ENCODE peak calls at places on chromosomes 7 and 10, in six cellular contexts. One of them, this sample, is unnamed.

GRCh38 chr7:25849361-25850184 is 302.4 kb upstream of the NFE2L3 start:
- DNase-seq in IMR-90: peak; percentile 91
- DNase-seq in spleen: no peak
- DNase-seq in heart left ventricle: peak; percentile 54
- DNase-seq in A549: peak; percentile 26
- DNase-seq in right lobe of liver: no peak
- DNase-seq in this sample: no peak

GRCh38 chr7:128974241-128974934 is 36.7 kb downstream of the IRF5 start:
- DNase-seq in IMR-90: peak; percentile 45
- DNase-seq in spleen: no peak
- DNase-seq in heart left ventricle: no peak
- DNase-seq in A549: no peak
- DNase-seq in right lobe of liver: no peak
- DNase-seq in this sample: no peak

GRCh38 chr7:107584716-107585115 is 4.7 kb downstream of the BCAP29 start:
- DNase-seq in IMR-90: no peak
- DNase-seq in spleen: no peak
- DNase-seq in heart left ventricle: no peak
- DNase-seq in A549: no peak
- DNase-seq in right lobe of liver: no peak
- DNase-seq in this sample: no peak

GRCh38 chr7:7609330-7609729 is 31.2 kb upstream of the UMAD1 start:
- DNase-seq in IMR-90: no peak
- DNase-seq in spleen: no peak
- DNase-seq in heart left ventricle: no peak
- DNase-seq in A549: no peak
- DNase-seq in right lobe of liver: no peak
- DNase-seq in this sample: no peak

GRCh38 chr10:24390746-24391145 is 181.8 kb downstream of the KIAA1217 start:
- DNase-seq in IMR-90: peak; percentile 25
- DNase-seq in spleen: no peak
- DNase-seq in heart left ventricle: no peak
- DNase-seq in A549: no peak
- DNase-seq in right lobe of liver: no peak
- DNase-seq in this sample: no peak

GRCh38 chr10:119304541-119304940 is 97.2 kb downstream of the GRK5 start:
- DNase-seq in IMR-90: no peak
- DNase-seq in spleen: no peak
- DNase-seq in heart left ventricle: no peak
- DNase-seq in A549: no peak
- DNase-seq in right lobe of liver: no peak
- DNase-seq in this sample: no peak

GRCh38 chr7:48875300-48875916 is 48.9 kb upstream of the CDC14C start:
- DNase-seq in IMR-90: no peak
- DNase-seq in spleen: no peak
- DNase-seq in heart left ventricle: peak; percentile 42
- DNase-seq in A549: no peak
- DNase-seq in right lobe of liver: peak; percentile 44
- DNase-seq in this sample: no peak

GRCh38 chr10:50552771-50553535 is 70.8 kb downstream of the SGMS1 start:
- DNase-seq in IMR-90: peak; percentile 36
- DNase-seq in spleen: no peak
- DNase-seq in heart left ventricle: no peak
- DNase-seq in A549: no peak
- DNase-seq in right lobe of liver: no peak
- DNase-seq in this sample: no peak

GRCh38 chr10:14384096-14384730 is 53.5 kb upstream of the FRMD4A start:
- DNase-seq in IMR-90: peak; percentile 20
- DNase-seq in spleen: no peak
- DNase-seq in heart left ventricle: no peak
- DNase-seq in A549: no peak
- DNase-seq in right lobe of liver: no peak
- DNase-seq in this sample: no peak

GRCh38 chr10:10038358-10038757 is 979.3 kb upstream of the CELF2 start:
- DNase-seq in IMR-90: peak; percentile 30
- DNase-seq in spleen: no peak
- DNase-seq in heart left ventricle: no peak
- DNase-seq in A549: no peak
- DNase-seq in right lobe of liver: no peak
- DNase-seq in this sample: no peak

GRCh38 chr7:10237306-10237705 is 736.4 kb upstream of the PHF14 start:
- DNase-seq in IMR-90: no peak
- DNase-seq in spleen: no peak
- DNase-seq in heart left ventricle: peak; percentile 55
- DNase-seq in A549: no peak
- DNase-seq in right lobe of liver: no peak
- DNase-seq in this sample: no peak

GRCh38 chr7:13336227-13336626 is 648.8 kb downstream of the ARL4A start:
- DNase-seq in IMR-90: peak; percentile 29
- DNase-seq in spleen: no peak
- DNase-seq in heart left ventricle: no peak
- DNase-seq in A549: no peak
- DNase-seq in right lobe of liver: no peak
- DNase-seq in this sample: no peak

GRCh38 chr10:60480865-60481563 is 91.3 kb upstream of the ANK3 start:
- DNase-seq in IMR-90: peak; percentile 76
- DNase-seq in spleen: no peak
- DNase-seq in heart left ventricle: no peak
- DNase-seq in A549: peak; percentile 18
- DNase-seq in right lobe of liver: no peak
- DNase-seq in this sample: no peak

GRCh38 chr10:52083422-52083821 is 230.7 kb upstream of the DKK1 start:
- DNase-seq in IMR-90: no peak
- DNase-seq in spleen: no peak
- DNase-seq in heart left ventricle: no peak
- DNase-seq in A549: no peak
- DNase-seq in right lobe of liver: no peak
- DNase-seq in this sample: no peak

GRCh38 chr10:71920540-71921318 is 43.5 kb upstream of the CHST3 start:
- DNase-seq in IMR-90: no peak
- DNase-seq in spleen: no peak
- DNase-seq in heart left ventricle: no peak
- DNase-seq in A549: no peak
- DNase-seq in right lobe of liver: no peak
- DNase-seq in this sample: no peak

GRCh38 chr7:231858-232246 is 39.5 kb downstream of the FAM20C start:
- DNase-seq in IMR-90: no peak
- DNase-seq in spleen: no peak
- DNase-seq in heart left ventricle: no peak
- DNase-seq in A549: no peak
- DNase-seq in right lobe of liver: no peak
- DNase-seq in this sample: no peak

GRCh38 chr10:126110434-126110833 is 214.1 kb downstream of the FANK1 start:
- DNase-seq in IMR-90: peak; percentile 60
- DNase-seq in spleen: no peak
- DNase-seq in heart left ventricle: no peak
- DNase-seq in A549: no peak
- DNase-seq in right lobe of liver: no peak
- DNase-seq in this sample: no peak

GRCh38 chr10:24849537-24850299 is 102.7 kb downstream of the PRTFDC1 start:
- DNase-seq in IMR-90: no peak
- DNase-seq in spleen: no peak
- DNase-seq in heart left ventricle: no peak
- DNase-seq in A549: no peak
- DNase-seq in right lobe of liver: no peak
- DNase-seq in this sample: no peak

GRCh38 chr10:3992374-3993178 is 207.6 kb upstream of the KLF6 start:
- DNase-seq in IMR-90: no peak
- DNase-seq in spleen: no peak
- DNase-seq in heart left ventricle: no peak
- DNase-seq in A549: no peak
- DNase-seq in right lobe of liver: no peak
- DNase-seq in this sample: no peak

GRCh38 chr10:49363309-49364031 is 32.4 kb downstream of the DRGX start:
- DNase-seq in IMR-90: no peak
- DNase-seq in spleen: no peak
- DNase-seq in heart left ventricle: no peak
- DNase-seq in A549: no peak
- DNase-seq in right lobe of liver: no peak
- DNase-seq in this sample: no peak

GRCh38 chr10:94963901-94964300 is 25.4 kb downstream of the CYP2C9 start:
- DNase-seq in IMR-90: peak; percentile 13
- DNase-seq in spleen: no peak
- DNase-seq in heart left ventricle: no peak
- DNase-seq in A549: peak; percentile 19
- DNase-seq in right lobe of liver: no peak
- DNase-seq in this sample: no peak

GRCh38 chr7:13737563-13737962 is 251.9 kb downstream of the ETV1 start:
- DNase-seq in IMR-90: no peak
- DNase-seq in spleen: no peak
- DNase-seq in heart left ventricle: no peak
- DNase-seq in A549: no peak
- DNase-seq in right lobe of liver: no peak
- DNase-seq in this sample: no peak

GRCh38 chr10:125256026-125256425 is 95.7 kb upstream of the CTBP2 start:
- DNase-seq in IMR-90: no peak
- DNase-seq in spleen: no peak
- DNase-seq in heart left ventricle: no peak
- DNase-seq in A549: no peak
- DNase-seq in right lobe of liver: no peak
- DNase-seq in this sample: no peak

GRCh38 chr10:83862723-83863122 is 276.6 kb upstream of the GHITM start:
- DNase-seq in IMR-90: no peak
- DNase-seq in spleen: no peak
- DNase-seq in heart left ventricle: no peak
- DNase-seq in A549: no peak
- DNase-seq in right lobe of liver: peak; percentile 55
- DNase-seq in this sample: no peak

GRCh38 chr10:91032614-91033248 is 111.8 kb upstream of the ANKRD1 start:
- DNase-seq in IMR-90: peak; percentile 22
- DNase-seq in spleen: no peak
- DNase-seq in heart left ventricle: peak; percentile 48
- DNase-seq in A549: no peak
- DNase-seq in right lobe of liver: no peak
- DNase-seq in this sample: no peak

DNA sequence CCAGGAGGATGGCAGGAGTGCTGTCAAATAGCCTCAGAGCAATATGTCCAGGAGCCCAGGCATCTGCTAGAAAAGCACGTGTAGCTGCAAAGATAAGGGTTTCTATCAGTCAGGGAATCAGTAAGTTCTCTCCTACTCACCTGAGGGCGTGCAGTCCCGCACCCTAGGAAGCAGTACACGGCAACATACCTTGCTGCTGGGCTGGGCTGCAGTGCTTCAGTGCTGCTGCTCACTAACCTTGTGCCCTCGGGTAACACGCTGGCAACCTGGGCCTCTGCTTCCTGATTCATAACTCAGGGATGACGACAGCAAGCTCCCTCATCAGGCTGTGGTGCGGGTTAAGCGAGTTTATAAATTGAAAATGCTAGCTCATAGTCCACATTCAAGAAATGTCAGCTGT is 29.5 kb upstream of the CCNY start:
- DNase-seq in IMR-90: peak; percentile 50
- DNase-seq in spleen: no peak
- DNase-seq in heart left ventricle: no peak
- DNase-seq in A549: no peak
- DNase-seq in right lobe of liver: no peak
- DNase-seq in this sample: no peak
- H3K27ac ChIP-seq in IMR-90: no peak overlapping the region
- H3K27ac ChIP-seq in spleen: no peak overlapping the region
- H3K27ac ChIP-seq in heart left ventricle: no peak overlapping the region
- H3K27ac ChIP-seq in A549: peak overlapping the region; percentile 12
- H3K27ac ChIP-seq in right lobe of liver: no peak overlapping the region
- H3K27ac ChIP-seq in this sample: peak overlapping the region; percentile 64

DNA sequence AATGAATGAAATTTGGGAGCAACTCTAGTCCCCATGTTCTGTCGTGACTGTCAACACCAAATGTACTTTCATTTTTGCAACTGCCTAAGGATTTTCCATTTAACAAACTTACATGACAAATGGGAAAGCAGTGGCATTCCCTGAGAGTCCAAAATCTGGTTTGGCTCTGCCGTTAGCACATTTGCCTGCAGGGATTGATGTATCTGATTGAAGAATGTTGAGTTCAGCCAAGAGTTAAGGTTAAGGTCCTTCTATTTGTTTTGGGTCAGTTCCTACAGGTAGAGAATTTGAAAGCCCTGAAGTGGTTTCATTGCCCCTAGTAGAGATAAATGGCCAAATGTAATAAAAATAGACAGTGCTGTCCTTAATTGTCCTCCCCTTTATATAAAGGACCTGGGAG is 406.5 kb upstream of the GALNT17 start:
- DNase-seq in IMR-90: no peak
- DNase-seq in spleen: no peak
- DNase-seq in heart left ventricle: no peak
- DNase-seq in A549: no peak
- DNase-seq in right lobe of liver: no peak
- DNase-seq in this sample: no peak
- TF ChIP-seq POLR2A in IMR-90: no peak
- TF ChIP-seq POLR2A in spleen: no peak
- TF ChIP-seq POLR2A in heart left ventricle: no peak
- TF ChIP-seq POLR2A in A549: no peak
- TF ChIP-seq POLR2A in right lobe of liver: no peak
- TF ChIP-seq POLR2A in this sample: no peak

DNA sequence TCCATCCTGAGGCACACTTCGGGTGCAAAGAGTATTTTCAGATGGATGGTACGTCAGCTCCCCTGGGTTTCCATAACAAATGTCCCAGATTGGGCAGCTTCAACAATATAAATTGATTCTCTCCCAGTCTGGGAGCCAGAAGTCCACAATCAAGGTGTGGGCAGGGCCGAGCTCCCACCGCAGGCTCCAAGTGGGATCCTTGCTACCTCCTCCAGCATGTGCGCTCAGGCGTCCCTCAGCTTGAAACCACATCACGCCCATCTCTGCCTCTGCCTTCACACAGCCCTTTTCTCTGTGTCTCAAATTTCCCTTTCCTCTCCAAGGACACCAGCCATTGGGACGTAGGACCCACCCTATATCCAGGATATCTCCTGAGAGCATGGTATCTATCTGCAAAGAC is 153.5 kb downstream of the DIP2C start:
- DNase-seq in IMR-90: no peak
- DNase-seq in spleen: peak; percentile 51
- DNase-seq in heart left ventricle: no peak
- DNase-seq in A549: no peak
- DNase-seq in right lobe of liver: no peak
- DNase-seq in this sample: no peak
- H3K27ac ChIP-seq in IMR-90: no peak overlapping the region
- H3K27ac ChIP-seq in spleen: no peak overlapping the region
- H3K27ac ChIP-seq in heart left ventricle: no peak overlapping the region
- H3K27ac ChIP-seq in A549: no peak overlapping the region
- H3K27ac ChIP-seq in right lobe of liver: no peak overlapping the region
- H3K27ac ChIP-seq in this sample: no peak overlapping the region

DNA sequence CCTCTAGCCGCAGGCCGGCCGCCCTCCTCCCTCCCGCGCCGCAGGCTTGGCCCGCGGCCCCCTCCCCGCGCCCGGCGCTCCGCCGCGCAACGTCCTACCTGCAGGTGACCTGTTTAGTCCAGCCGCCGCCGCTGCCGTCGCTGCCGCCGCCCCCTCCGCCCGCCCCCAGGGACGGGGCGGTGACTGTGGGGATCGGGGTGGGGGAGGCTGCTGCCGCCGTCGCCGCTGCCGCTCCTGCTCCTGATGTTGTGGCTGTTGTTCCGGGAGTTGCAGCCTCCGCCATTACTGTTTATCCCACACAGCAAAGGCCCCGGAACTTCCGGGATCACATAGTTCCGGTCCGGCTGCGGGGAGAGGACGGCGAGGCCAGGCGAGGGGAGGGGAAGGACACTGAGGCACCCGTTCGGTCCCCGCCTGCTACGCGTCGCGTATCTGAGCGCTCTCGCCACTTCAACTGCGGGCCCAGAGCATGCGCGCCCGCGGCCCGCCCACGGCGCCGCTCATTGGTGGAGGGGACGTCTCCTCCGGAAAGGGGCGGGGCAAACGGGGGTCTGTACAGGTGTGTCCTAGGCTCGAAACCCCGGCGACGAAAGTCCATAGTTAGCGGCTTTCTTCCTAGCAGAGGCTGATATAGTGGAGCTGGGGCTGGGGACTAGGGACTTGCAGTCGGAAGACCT is at the start of gene MKRN1:
- DNase-seq in IMR-90: peak; percentile 90
- DNase-seq in spleen: peak; percentile 98
- DNase-seq in heart left ventricle: peak; percentile 96
- DNase-seq in A549: peak; percentile 91
- DNase-seq in right lobe of liver: peak; percentile 98
- DNase-seq in this sample: peak; percentile 73
- TF ChIP-seq POLR2A in IMR-90: peak; percentile 32
- TF ChIP-seq POLR2A in spleen: no peak
- TF ChIP-seq POLR2A in heart left ventricle: no peak
- TF ChIP-seq POLR2A in A549: peak; percentile 47
- TF ChIP-seq POLR2A in right lobe of liver: peak; percentile 82
- TF ChIP-seq POLR2A in this sample: peak; percentile 64

This sample was measured in esophagus squamous epithelium.